ENCODE peak calls at places on chromosomes 13 and 19, in eight cellular contexts. One of them, this sample, is unnamed.
A peak's percentile ranks its signal among the peaks of the same experiment; 100 is the strongest.

GRCh38 chr19:42281175-42282035 is 12.4 kb downstream of the CIC start:
- DNase-seq in stomach: no peak
- DNase-seq in A549: no peak
- DNase-seq in esophagus muscularis mucosa: no peak
- DNase-seq in colonic mucosa: peak; percentile 62
- DNase-seq in AG04450: no peak
- DNase-seq in RWPE2: peak; percentile 83
- DNase-seq in CD8-positive, alpha-beta T cell: no peak
- DNase-seq in this sample: no peak

GRCh38 chr19:10501971-10502523 is 1.1 kb downstream of the KEAP1 start:
- DNase-seq in AG04450: no peak
- DNase-seq in esophagus muscularis mucosa: no peak
- DNase-seq in A549: peak; percentile 80
- DNase-seq in CD8-positive, alpha-beta T cell: peak; percentile 32
- DNase-seq in colonic mucosa: peak; percentile 86
- DNase-seq in stomach: peak; percentile 98
- DNase-seq in RWPE2: no peak
- DNase-seq in this sample: no peak

GRCh38 chr13:88622362-88622973 is 951.3 kb downstream of the SLITRK5 start:
- DNase-seq in CD8-positive, alpha-beta T cell: no peak
- DNase-seq in colonic mucosa: no peak
- DNase-seq in A549: no peak
- DNase-seq in RWPE2: no peak
- DNase-seq in esophagus muscularis mucosa: no peak
- DNase-seq in AG04450: no peak
- DNase-seq in stomach: no peak
- DNase-seq in this sample: no peak

GRCh38 chr19:46536391-46536790 is 40.7 kb upstream of the PNMA8B start:
- DNase-seq in esophagus muscularis mucosa: no peak
- DNase-seq in A549: no peak
- DNase-seq in RWPE2: no peak
- DNase-seq in colonic mucosa: no peak
- DNase-seq in CD8-positive, alpha-beta T cell: no peak
- DNase-seq in AG04450: no peak
- DNase-seq in stomach: no peak
- DNase-seq in this sample: no peak

GRCh38 chr13:43036386-43037220 is 13.2 kb downstream of the DNAJC15 start:
- DNase-seq in A549: no peak
- DNase-seq in RWPE2: no peak
- DNase-seq in CD8-positive, alpha-beta T cell: no peak
- DNase-seq in colonic mucosa: no peak
- DNase-seq in stomach: no peak
- DNase-seq in esophagus muscularis mucosa: no peak
- DNase-seq in AG04450: no peak
- DNase-seq in this sample: no peak

GRCh38 chr19:33193864-33194362 is at the start of gene LRP3:
- DNase-seq in colonic mucosa: peak; percentile 41
- DNase-seq in RWPE2: no peak
- DNase-seq in CD8-positive, alpha-beta T cell: no peak
- DNase-seq in stomach: peak; percentile 52
- DNase-seq in esophagus muscularis mucosa: no peak
- DNase-seq in A549: peak; percentile 55
- DNase-seq in AG04450: no peak
- DNase-seq in this sample: no peak

GRCh38 chr19:47247308-47247990 is 8.9 kb upstream of the CCDC9 start:
- DNase-seq in RWPE2: no peak
- DNase-seq in esophagus muscularis mucosa: peak; percentile 96
- DNase-seq in colonic mucosa: peak; percentile 86
- DNase-seq in stomach: peak; percentile 85
- DNase-seq in CD8-positive, alpha-beta T cell: peak; percentile 69
- DNase-seq in AG04450: peak; percentile 49
- DNase-seq in A549: peak; percentile 88
- DNase-seq in this sample: peak; percentile 71

GRCh38 chr19:43466793-43467192 is 1.4 kb upstream of the LYPD3 start:
- DNase-seq in CD8-positive, alpha-beta T cell: no peak
- DNase-seq in A549: no peak
- DNase-seq in esophagus muscularis mucosa: no peak
- DNase-seq in RWPE2: no peak
- DNase-seq in stomach: no peak
- DNase-seq in colonic mucosa: no peak
- DNase-seq in AG04450: no peak
- DNase-seq in this sample: no peak

DNA sequence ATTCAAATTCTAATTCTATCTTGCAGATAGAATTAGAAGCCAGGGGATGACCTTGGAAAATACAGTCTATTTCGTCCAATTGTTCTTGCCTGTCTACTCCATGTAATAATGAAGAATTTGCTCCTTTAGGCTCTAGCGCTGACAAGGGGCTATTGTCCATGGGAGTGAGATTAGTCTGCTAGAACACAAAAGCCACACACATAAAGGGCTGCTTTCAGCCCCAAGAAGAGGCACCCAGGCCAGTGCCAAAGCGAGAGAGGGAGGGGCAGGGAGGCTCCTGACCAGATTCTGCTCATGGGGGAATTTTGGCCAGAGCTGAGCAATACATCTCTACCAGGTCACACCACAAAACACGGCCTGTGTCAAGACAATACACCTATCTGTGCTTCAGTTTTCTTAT is 1306.9 kb downstream of the UQCRFS1 start:
- DNase-seq in colonic mucosa: no peak
- DNase-seq in A549: no peak
- DNase-seq in CD8-positive, alpha-beta T cell: no peak
- DNase-seq in AG04450: no peak
- DNase-seq in RWPE2: no peak
- DNase-seq in stomach: no peak
- DNase-seq in esophagus muscularis mucosa: no peak
- DNase-seq in this sample: no peak
- H3K9me3 ChIP-seq in colonic mucosa: no peaks in the 10 kb centered on the region
- H3K9me3 ChIP-seq in A549: peaks cover 16% of the 10 kb centered on the region
- H3K9me3 ChIP-seq in CD8-positive, alpha-beta T cell: no peaks in the 10 kb centered on the region
- H3K9me3 ChIP-seq in AG04450: peaks cover 55% of the 10 kb centered on the region
- H3K9me3 ChIP-seq in RWPE2: no peaks in the 10 kb centered on the region
- H3K9me3 ChIP-seq in stomach: peaks cover 13% of the 10 kb centered on the region
- H3K9me3 ChIP-seq in esophagus muscularis mucosa: no peaks in the 10 kb centered on the region
- H3K9me3 ChIP-seq in this sample: no peaks in the 10 kb centered on the region

GRCh38 chr19:16795731-16796130 is 33.5 kb upstream of the SIN3B start:
- DNase-seq in stomach: no peak
- DNase-seq in RWPE2: no peak
- DNase-seq in AG04450: no peak
- DNase-seq in CD8-positive, alpha-beta T cell: no peak
- DNase-seq in colonic mucosa: no peak
- DNase-seq in esophagus muscularis mucosa: no peak
- DNase-seq in A549: no peak
- DNase-seq in this sample: no peak
- H3K9me3 ChIP-seq in stomach: no peaks in the 10 kb centered on the region
- H3K9me3 ChIP-seq in RWPE2: no peaks in the 10 kb centered on the region
- H3K9me3 ChIP-seq in AG04450: peaks cover 12% of the 10 kb centered on the region
- H3K9me3 ChIP-seq in CD8-positive, alpha-beta T cell: no peaks in the 10 kb centered on the region
- H3K9me3 ChIP-seq in colonic mucosa: no peaks in the 10 kb centered on the region
- H3K9me3 ChIP-seq in esophagus muscularis mucosa: peaks cover 4% of the 10 kb centered on the region
- H3K9me3 ChIP-seq in A549: no peaks in the 10 kb centered on the region
- H3K9me3 ChIP-seq in this sample: no peaks in the 10 kb centered on the region

DNA sequence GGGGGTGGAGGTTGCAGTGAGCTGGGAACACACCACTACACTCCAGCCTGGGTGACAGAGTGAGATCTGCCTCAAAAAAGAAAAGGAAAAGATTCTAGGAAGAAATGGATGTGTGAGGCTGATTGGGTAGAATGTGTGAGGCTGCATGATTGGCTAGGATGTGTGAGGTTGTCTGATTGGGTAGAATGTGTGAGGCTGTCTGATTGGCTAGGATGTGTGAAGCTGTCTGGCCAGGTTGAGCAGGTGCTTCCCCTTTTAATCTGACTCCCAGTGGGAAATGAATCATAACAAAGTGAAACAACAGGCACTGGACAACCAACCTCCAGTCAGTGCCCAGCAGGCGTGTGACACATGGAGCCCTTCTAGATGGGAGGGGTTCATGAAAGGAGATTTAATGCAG is 14.7 kb downstream of the C13orf46 start:
- DNase-seq in stomach: peak; percentile 66
- DNase-seq in RWPE2: no peak
- DNase-seq in AG04450: no peak
- DNase-seq in colonic mucosa: no peak
- DNase-seq in esophagus muscularis mucosa: no peak
- DNase-seq in A549: no peak
- DNase-seq in CD8-positive, alpha-beta T cell: no peak
- DNase-seq in this sample: no peak
- H3K9me3 ChIP-seq in stomach: no peaks in the 10 kb centered on the region
- H3K9me3 ChIP-seq in RWPE2: peaks cover 18% of the 10 kb centered on the region
- H3K9me3 ChIP-seq in AG04450: peaks cover 66% of the 10 kb centered on the region
- H3K9me3 ChIP-seq in colonic mucosa: no peaks in the 10 kb centered on the region
- H3K9me3 ChIP-seq in esophagus muscularis mucosa: no peaks in the 10 kb centered on the region
- H3K9me3 ChIP-seq in A549: peaks cover 3% of the 10 kb centered on the region
- H3K9me3 ChIP-seq in CD8-positive, alpha-beta T cell: no peaks in the 10 kb centered on the region
- H3K9me3 ChIP-seq in this sample: no peaks in the 10 kb centered on the region

DNA sequence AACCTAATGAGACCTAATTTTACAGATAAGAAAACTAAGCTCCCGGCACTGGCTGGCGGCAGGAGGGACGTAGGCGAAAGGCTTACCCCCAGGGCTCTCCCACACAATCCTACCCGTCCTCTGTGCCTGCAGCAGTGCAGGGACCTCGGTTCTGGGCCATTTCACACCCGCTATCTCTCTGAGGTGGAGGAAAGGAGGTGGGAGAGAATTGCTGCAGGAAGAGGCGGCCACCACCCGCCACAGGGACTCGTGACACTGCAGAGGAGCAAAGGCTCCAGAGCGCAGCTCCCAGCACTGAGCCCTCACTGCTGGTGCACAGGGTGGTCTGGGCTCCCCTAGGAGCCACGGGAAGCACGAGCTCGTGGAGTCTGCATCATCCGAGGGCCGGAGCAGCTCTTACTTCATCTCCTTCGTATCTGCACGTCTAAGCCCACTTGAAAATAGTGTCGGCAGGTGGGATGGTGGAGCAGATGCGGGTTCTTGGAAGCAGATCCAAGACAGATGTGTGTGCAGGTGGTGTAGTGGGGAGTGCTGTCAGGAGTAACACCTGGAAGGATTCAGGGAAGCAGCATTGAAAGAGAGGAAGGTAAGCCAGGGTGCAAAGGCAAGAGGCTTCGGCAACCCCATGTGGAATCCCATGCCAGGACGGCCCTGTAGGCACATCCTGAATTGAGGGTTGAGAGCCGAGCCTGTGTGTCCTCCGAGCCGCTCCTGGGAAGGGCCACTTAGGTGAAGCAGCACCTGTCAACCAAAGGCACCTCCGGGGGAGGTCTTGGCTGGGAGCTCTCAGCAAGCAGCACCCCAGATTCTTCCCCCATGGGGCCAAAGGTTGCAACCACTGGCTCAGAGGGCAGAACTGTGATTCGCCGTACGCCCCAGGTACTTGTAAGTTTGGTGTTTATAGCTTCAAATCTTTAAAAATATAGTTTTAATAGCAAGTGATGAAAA is 115.8 kb upstream of the SPACA7 start:
- DNase-seq in AG04450: no peak
- DNase-seq in A549: no peak
- DNase-seq in RWPE2: no peak
- DNase-seq in CD8-positive, alpha-beta T cell: no peak
- DNase-seq in colonic mucosa: no peak
- DNase-seq in stomach: no peak
- DNase-seq in esophagus muscularis mucosa: peak; percentile 91
- DNase-seq in this sample: no peak
- H3K9me3 ChIP-seq in AG04450: peaks cover 49% of the 10 kb centered on the region
- H3K9me3 ChIP-seq in A549: no peaks in the 10 kb centered on the region
- H3K9me3 ChIP-seq in RWPE2: no peaks in the 10 kb centered on the region
- H3K9me3 ChIP-seq in CD8-positive, alpha-beta T cell: no peaks in the 10 kb centered on the region
- H3K9me3 ChIP-seq in colonic mucosa: no peaks in the 10 kb centered on the region
- H3K9me3 ChIP-seq in stomach: peaks cover 5% of the 10 kb centered on the region
- H3K9me3 ChIP-seq in esophagus muscularis mucosa: no peaks in the 10 kb centered on the region
- H3K9me3 ChIP-seq in this sample: no peaks in the 10 kb centered on the region

GRCh38 chr19:23515551-23515950 is 120.3 kb upstream of the ZNF91 start:
- DNase-seq in RWPE2: no peak
- DNase-seq in stomach: no peak
- DNase-seq in esophagus muscularis mucosa: no peak
- DNase-seq in colonic mucosa: no peak
- DNase-seq in A549: no peak
- DNase-seq in CD8-positive, alpha-beta T cell: no peak
- DNase-seq in AG04450: no peak
- DNase-seq in this sample: no peak
- H3K9me3 ChIP-seq in RWPE2: peaks cover 1% of the 10 kb centered on the region
- H3K9me3 ChIP-seq in stomach: peaks cover 12% of the 10 kb centered on the region
- H3K9me3 ChIP-seq in esophagus muscularis mucosa: no peaks in the 10 kb centered on the region
- H3K9me3 ChIP-seq in colonic mucosa: no peaks in the 10 kb centered on the region
- H3K9me3 ChIP-seq in A549: peaks cover 32% of the 10 kb centered on the region
- H3K9me3 ChIP-seq in CD8-positive, alpha-beta T cell: no peaks in the 10 kb centered on the region
- H3K9me3 ChIP-seq in AG04450: peaks cover 31% of the 10 kb centered on the region
- H3K9me3 ChIP-seq in this sample: no peaks in the 10 kb centered on the region

DNA sequence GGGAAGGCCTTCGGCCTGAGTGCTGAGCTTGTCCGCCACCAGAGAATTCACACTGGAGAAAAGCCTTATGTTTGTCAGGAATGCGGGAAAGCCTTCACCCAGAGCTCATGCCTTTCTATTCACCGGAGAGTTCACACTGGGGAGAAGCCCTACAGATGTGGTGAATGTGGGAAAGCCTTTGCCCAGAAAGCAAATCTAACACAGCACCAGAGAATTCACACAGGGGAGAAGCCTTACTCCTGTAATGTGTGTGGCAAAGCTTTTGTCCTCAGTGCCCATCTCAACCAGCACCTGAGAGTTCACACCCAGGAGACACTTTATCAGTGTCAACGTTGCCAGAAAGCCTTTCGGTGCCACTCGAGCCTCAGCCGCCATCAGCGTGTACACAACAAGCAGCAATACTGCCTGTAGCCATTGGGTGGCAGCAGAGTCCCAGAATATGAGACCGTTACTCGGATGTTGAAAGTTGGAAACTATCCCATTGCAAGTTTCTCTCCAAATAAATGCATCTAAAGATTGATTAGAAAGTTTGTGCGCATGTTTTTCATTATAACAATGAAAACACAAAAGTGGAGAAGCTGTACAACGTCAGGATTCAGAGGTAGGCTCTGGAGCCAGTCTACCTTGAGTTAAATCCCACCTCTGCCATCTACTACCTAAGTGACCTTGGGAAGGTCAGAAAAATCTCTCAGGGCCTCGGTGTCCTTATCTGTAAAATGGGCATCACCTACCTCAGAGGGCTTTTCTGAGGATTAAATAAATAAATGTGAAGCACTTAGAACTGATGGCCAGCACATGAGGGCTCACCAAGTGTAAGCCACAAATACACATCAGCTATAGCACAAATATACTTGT is 21.1 kb downstream of the ZNF473 start:
- DNase-seq in colonic mucosa: peak; percentile 63
- DNase-seq in stomach: peak; percentile 29
- DNase-seq in RWPE2: no peak
- DNase-seq in CD8-positive, alpha-beta T cell: peak; percentile 63
- DNase-seq in AG04450: no peak
- DNase-seq in esophagus muscularis mucosa: no peak
- DNase-seq in A549: peak; percentile 65
- DNase-seq in this sample: peak; percentile 63
- H3K9me3 ChIP-seq in colonic mucosa: peaks cover 7% of the 10 kb centered on the region
- H3K9me3 ChIP-seq in stomach: peaks cover 91% of the 10 kb centered on the region
- H3K9me3 ChIP-seq in RWPE2: peaks cover 32% of the 10 kb centered on the region
- H3K9me3 ChIP-seq in CD8-positive, alpha-beta T cell: peaks cover 17% of the 10 kb centered on the region
- H3K9me3 ChIP-seq in AG04450: peaks cover 84% of the 10 kb centered on the region
- H3K9me3 ChIP-seq in esophagus muscularis mucosa: peaks cover 20% of the 10 kb centered on the region
- H3K9me3 ChIP-seq in A549: peaks cover 100% of the 10 kb centered on the region
- H3K9me3 ChIP-seq in this sample: peaks cover 6% of the 10 kb centered on the region